ENCODE peak calls at places on chromosomes 13 and 19, in nine cellular contexts. U is body of pancreas; I is testis; D is lower lobe of right lung; B is sciatic nerve; F is CD8-positive, alpha-beta memory T cell; Q is left colon; G is effector memory CD4-positive, alpha-beta T cell; W is GM04504. N is an unnamed sample.

GRCh38 chr19:1241417-1242095 is at the start of gene ATP5F1D:
- DNase-seq in F (peak; percentile 85), U (peak; percentile 95), Q (peak; percentile 95), B (peak; percentile 97), I (peak; percentile 95), G (peak; percentile 81), D (peak; percentile 96), W (peak; percentile 82), N (peak; percentile 97)

GRCh38 chr13:111265701-111266035 is 54.8 kb upstream of the TEX29 start:
- DNase-seq in G (no peak), U (no peak), I (no peak), W (no peak), D (no peak), B (no peak), Q (no peak), F (no peak), N (no peak)

GRCh38 chr13:81795710-81796109 is 1454.8 kb upstream of the SPRY2 start:
- DNase-seq in G (no peak), W (no peak), Q (no peak), F (no peak), D (no peak), U (no peak), B (no peak), I (no peak), N (no peak)

GRCh38 chr19:15507068-15508034 is 974 bp upstream of the CYP4F22 start:
- DNase-seq in G (no peak), D (no peak), Q (no peak), B (no peak), W (no peak), U (no peak), F (no peak), I (no peak), N (no peak)

GRCh38 chr19:10762656-10763055 is 44.8 kb downstream of the DNM2 start:
- DNase-seq in G (peak; percentile 9), W (no peak), B (no peak), U (no peak), D (no peak), Q (peak; percentile 91), F (no peak), I (no peak), N (peak; percentile 30)

GRCh38 chr19:11612816-11613511 is 15.7 kb downstream of the ZNF627 start:
- DNase-seq in F (no peak), G (no peak), D (no peak), Q (no peak), I (no peak), U (no peak), B (no peak), W (no peak), N (no peak)

GRCh38 chr19:47155141-47155540 is 24.5 kb downstream of the SAE1 start:
- DNase-seq in G (no peak), U (no peak), Q (peak; percentile 33), B (no peak), W (no peak), D (no peak), I (no peak), F (no peak), N (no peak)

GRCh38 chr13:101382086-101382485 is 34.2 kb downstream of the NALCN start:
- DNase-seq in I (no peak), D (no peak), Q (no peak), W (no peak), U (no peak), B (no peak), G (no peak), F (no peak), N (no peak)

GRCh38 chr13:109785141-109785891 is 1.1 kb downstream of the IRS2 start:
- DNase-seq in Q (no peak), W (no peak), U (peak; percentile 61), G (no peak), B (peak; percentile 77), I (peak; percentile 55), F (peak; percentile 6), D (peak; percentile 79), N (peak; percentile 73)

GRCh38 chr19:30679789-30680188 is 307.6 kb downstream of the ZNF536 start:
- DNase-seq in G (no peak), F (no peak), W (no peak), B (no peak), U (no peak), D (no peak), Q (no peak), I (no peak), N (no peak)

GRCh38 chr19:1882786-1883692 is 2.3 kb downstream of the ABHD17A start:
- DNase-seq in I (no peak), Q (no peak), D (no peak), B (no peak), W (no peak), U (no peak), G (no peak), F (no peak), N (no peak)

GRCh38 chr13:50713849-50714248 is 129.6 kb downstream of the DLEU7 start:
- DNase-seq in D (peak; percentile 51), F (no peak), W (peak; percentile 73), B (no peak), G (no peak), I (no peak), Q (no peak), U (peak; percentile 36), N (no peak)

GRCh38 chr19:46976845-46977320 is 42.8 kb upstream of the NPAS1 start:
- DNase-seq in G (no peak), D (no peak), F (no peak), Q (no peak), W (peak; percentile 69), I (peak; percentile 39), U (peak; percentile 40), B (no peak), N (no peak)

GRCh38 chr13:34011552-34012085 is 193.7 kb downstream of the RFC3 start:
- DNase-seq in W (no peak), D (no peak), B (no peak), I (no peak), U (no peak), G (no peak), F (no peak), Q (no peak), N (no peak)

GRCh38 chr13:89514534-89515312 is 1832.8 kb upstream of the MIR17HG start:
- DNase-seq in Q (no peak), G (no peak), B (no peak), W (no peak), I (no peak), F (no peak), D (no peak), U (peak; percentile 14), N (no peak)

GRCh38 chr19:51098366-51099069 is 9.7 kb downstream of the CTU1 start:
- DNase-seq in F (peak; percentile 27), Q (peak; percentile 32), W (no peak), D (peak; percentile 82), I (peak; percentile 59), U (no peak), G (peak; percentile 19), B (peak; percentile 79), N (no peak)

GRCh38 chr19:50801107-50801506 is 10.9 kb downstream of the ACP4 start:
- DNase-seq in F (no peak), I (no peak), G (no peak), Q (no peak), D (no peak), U (no peak), B (no peak), W (no peak), N (no peak)

GRCh38 chr13:108508263-108508662 is 121.1 kb upstream of the MYO16 start:
- DNase-seq in Q (no peak), G (no peak), U (no peak), D (no peak), B (no peak), W (no peak), F (no peak), I (no peak), N (no peak)

GRCh38 chr19:44553478-44554171 is 24.1 kb upstream of the CEACAM20 start:
- DNase-seq in W (no peak), F (no peak), B (no peak), Q (no peak), U (no peak), I (no peak), D (no peak), G (no peak), N (no peak)

N was measured in Peyer's patch.